ENCODE peak calls at places on chromosomes 16 and 17, in six cellular contexts. D is right lobe of liver, R is gastrocnemius medialis, H is PC-3, Y is heart left ventricle, W is IMR-90. J is an unnamed sample.
A peak's percentile ranks its signal among the peaks of the same experiment; 100 is the strongest.

GRCh38 chr17:77498056-77498785 is 357.5 kb downstream of the SEC14L1 start:
- DNase-seq in D (no peak), R (no peak), H (no peak), Y (no peak), W (no peak), J (no peak)

GRCh38 chr16:67447508-67448076 is 16.7 kb downstream of the HSD11B2 start:
- DNase-seq in D (no peak), R (no peak), H (peak; percentile 46), Y (no peak), W (peak; percentile 42), J (peak; percentile 49)

GRCh38 chr17:5618511-5618910 is 34.2 kb upstream of the NLRP1 start:
- DNase-seq in D (no peak), R (no peak), H (peak; percentile 55), Y (no peak), W (no peak), J (no peak)

GRCh38 chr17:146983-147761 is 9.8 kb downstream of the SCGB1C2 start:
- DNase-seq in D (peak; percentile 18), R (no peak), H (no peak), Y (peak; percentile 65), W (no peak), J (no peak)

GRCh38 chr16:87420401-87421368 is 28.5 kb downstream of the MAP1LC3B start:
- DNase-seq in D (no peak), R (no peak), H (no peak), Y (no peak), W (no peak), J (no peak)

GRCh38 chr17:69441179-69441578 is 26.7 kb downstream of the MAP2K6 start:
- DNase-seq in D (no peak), R (no peak), H (no peak), Y (no peak), W (no peak), J (no peak)

GRCh38 chr16:75256871-75257343 is 5.5 kb upstream of the BCAR1 start:
- DNase-seq in D (no peak), R (no peak), H (no peak), Y (peak; percentile 63), W (peak; percentile 62), J (peak; percentile 64)

GRCh38 chr17:29870836-29871430 is 59.1 kb downstream of the SSH2 start:
- DNase-seq in D (no peak), R (no peak), H (no peak), Y (no peak), W (no peak), J (peak; percentile 41)

GRCh38 chr17:78107976-78108725 is 20.4 kb downstream of the TMC6 start:
- DNase-seq in D (no peak), R (no peak), H (no peak), Y (no peak), W (no peak), J (no peak)

GRCh38 chr17:45273551-45273957 is 11.7 kb upstream of the SPATA32 start:
- DNase-seq in D (peak; percentile 81), R (no peak), H (no peak), Y (no peak), W (no peak), J (no peak)

GRCh38 chr16:71476457-71476856 is 12.7 kb downstream of the ZNF19 start:
- DNase-seq in D (no peak), R (no peak), H (no peak), Y (no peak), W (no peak), J (no peak)

GRCh38 chr17:45260204-45260783 is 1.6 kb downstream of the SPATA32 start:
- DNase-seq in D (no peak), R (peak; percentile 87), H (no peak), Y (no peak), W (no peak), J (no peak)

GRCh38 chr17:45382982-45383381 is 49.7 kb downstream of the ARHGAP27 start:
- DNase-seq in D (no peak), R (no peak), H (no peak), Y (no peak), W (no peak), J (no peak)

GRCh38 chr16:79088971-79089370 is 511.6 kb downstream of the MAF start:
- DNase-seq in D (no peak), R (no peak), H (peak; percentile 13), Y (no peak), W (no peak), J (no peak)

GRCh38 chr16:66899945-66900688 is 18.6 kb downstream of the CDH16 start:
- DNase-seq in D (peak; percentile 64), R (peak; percentile 81), H (peak; percentile 21), Y (peak; percentile 81), W (peak; percentile 79), J (peak; percentile 51)

GRCh38 chr17:27342059-27342458 is 48.1 kb downstream of the WSB1 start:
- DNase-seq in D (no peak), R (no peak), H (no peak), Y (no peak), W (no peak), J (no peak)

GRCh38 chr17:2174048-2174447 is 119.1 kb downstream of the HIC1 start:
- DNase-seq in D (no peak), R (no peak), H (no peak), Y (no peak), W (peak; percentile 83), J (no peak)

GRCh38 chr17:15414502-15415348 is 52.7 kb downstream of the CDRT4 start:
- DNase-seq in D (no peak), R (peak; percentile 96), H (no peak), Y (peak; percentile 82), W (no peak), J (no peak)

GRCh38 chr16:88978608-88979346 is 1.8 kb upstream of the CBFA2T3 start:
- DNase-seq in D (no peak), R (no peak), H (no peak), Y (no peak), W (no peak), J (no peak)

GRCh38 chr16:10859650-10860049 is 17.4 kb upstream of the CIITA start:
- DNase-seq in D (no peak), R (no peak), H (no peak), Y (no peak), W (no peak), J (no peak)

GRCh38 chr16:85220125-85220839 is 108.0 kb upstream of the CIBAR2 start:
- DNase-seq in D (peak; percentile 81), R (peak; percentile 70), H (peak; percentile 62), Y (peak; percentile 88), W (peak; percentile 85), J (peak; percentile 90)

GRCh38 chr17:69723741-69724140 is 309.2 kb downstream of the MAP2K6 start:
- DNase-seq in D (no peak), R (no peak), H (peak; percentile 50), Y (no peak), W (no peak), J (no peak)

GRCh38 chr17:53894591-53894990 is 71.9 kb downstream of the KIF2B start:
- DNase-seq in D (no peak), R (no peak), H (no peak), Y (no peak), W (no peak), J (no peak)

GRCh38 chr16:84810518-84811273 is 9.1 kb upstream of the CRISPLD2 start:
- DNase-seq in D (no peak), R (no peak), H (no peak), Y (no peak), W (peak; percentile 63), J (peak; percentile 85)

GRCh38 chr16:88527186-88527936 is 42.8 kb upstream of the ZC3H18 start:
- DNase-seq in D (peak; percentile 64), R (no peak), H (peak; percentile 21), Y (peak; percentile 82), W (peak; percentile 47), J (peak; percentile 30)

GRCh38 chr16:20938426-20938825 is 37.9 kb downstream of the LYRM1 start:
- DNase-seq in D (no peak), R (no peak), H (peak; percentile 74), Y (no peak), W (peak; percentile 56), J (peak; percentile 27)

GRCh38 chr17:43431741-43432523 is 33.1 kb downstream of the ARL4D start:
- DNase-seq in D (no peak), R (no peak), H (no peak), Y (no peak), W (peak; percentile 37), J (peak; percentile 49)

GRCh38 chr17:66837883-66838665 is 3.2 kb downstream of the CACNG5 start:
- DNase-seq in D (no peak), R (no peak), H (no peak), Y (no peak), W (no peak), J (no peak)

GRCh38 chr16:9199751-9200150 is 108.3 kb downstream of the HAPSTR1 start:
- DNase-seq in D (no peak), R (no peak), H (no peak), Y (no peak), W (no peak), J (no peak)

GRCh38 chr16:11852092-11852809 is 909 bp upstream of the RSL1D1 start:
- DNase-seq in D (no peak), R (no peak), H (peak; percentile 25), Y (no peak), W (peak; percentile 37), J (peak; percentile 25)

GRCh38 chr17:58520843-58521430 is 6.5 kb upstream of the MTMR4 start:
- DNase-seq in D (no peak), R (no peak), H (peak; percentile 32), Y (no peak), W (peak; percentile 13), J (peak; percentile 22)

GRCh38 chr17:7703584-7704574 is 1.1 kb upstream of the EFNB3 start:
- DNase-seq in D (no peak), R (no peak), H (no peak), Y (no peak), W (no peak), J (peak; percentile 49)

GRCh38 chr17:39920218-39921210 is 2.1 kb upstream of the GSDMB start:
- DNase-seq in D (peak; percentile 53), R (no peak), H (no peak), Y (no peak), W (no peak), J (no peak)

DNA sequence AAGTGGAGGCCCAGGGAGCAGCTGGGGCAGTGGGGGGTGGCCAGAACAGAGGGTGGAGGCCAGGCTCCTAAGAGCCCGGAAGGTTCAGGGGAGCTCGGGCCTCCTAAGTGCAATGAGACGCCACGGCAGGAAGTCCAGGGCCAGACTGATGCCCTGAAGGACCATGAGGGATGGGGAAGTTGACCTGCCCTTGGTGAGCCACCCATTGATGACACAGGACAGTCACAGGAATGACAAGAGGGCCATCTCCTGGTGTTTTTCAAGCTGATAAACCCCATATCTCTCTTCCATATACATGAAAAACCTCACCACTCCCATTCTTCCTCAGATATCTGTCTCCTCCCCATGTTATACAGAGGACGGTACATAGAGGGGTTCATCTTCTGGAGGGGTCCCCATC is 5.8 kb upstream of the MRPL58 start:
- DNase-seq in D (no peak), R (no peak), H (peak; percentile 26), Y (no peak), W (no peak), J (no peak)
- TF ChIP-seq CTCF in D (no peak), R (no peak), H (peak; percentile 24), Y (no peak), W (no peak), J (no peak)

GRCh38 chr17:48910370-48910769 is 2.2 kb downstream of the UBE2Z start:
- DNase-seq in D (no peak), R (no peak), H (peak; percentile 44), Y (no peak), W (no peak), J (no peak)
- H3K4me3 ChIP-seq in D (no peak overlapping the region), R (no peak overlapping the region), H (peak overlapping the region; percentile 85), Y (peak overlapping the region; percentile 5), W (no peak overlapping the region), J (peak overlapping the region; percentile 85)

GRCh38 chr17:79936661-79937434 is 97.6 kb upstream of the CBX4 start:
- DNase-seq in D (no peak), R (no peak), H (no peak), Y (peak; percentile 47), W (no peak), J (peak; percentile 27)
- TF ChIP-seq CTCF in D (no peak), R (no peak), H (no peak), Y (no peak), W (no peak), J (no peak)

GRCh38 chr17:74743755-74744154 is 4.7 kb upstream of the NHERF1 start:
- DNase-seq in D (no peak), R (no peak), H (no peak), Y (no peak), W (no peak), J (no peak)
- H3K4me3 ChIP-seq in D (no peak overlapping the region), R (no peak overlapping the region), H (no peak overlapping the region), Y (no peak overlapping the region), W (no peak overlapping the region), J (no peak overlapping the region)